ENCODE peak calls at places on chromosome 1, in four cellular contexts. C is GM12878, H is HepG2, I is K562. Y is an unnamed sample.

GRCh38 chr1:224683981-224684380 is 67.9 kb downstream of the CNIH3 start:
- DNase-seq in C (no peak), H (no peak), I (no peak), Y (no peak)

GRCh38 chr1:204171751-204172178 is 5.6 kb upstream of the REN start:
- DNase-seq in C (no peak), H (peak), I (no peak), Y (no peak)

GRCh38 chr1:34409689-34410229 is 233.1 kb downstream of the C1orf94 start:
- DNase-seq in C (no peak), H (no peak), I (no peak), Y (no peak)

GRCh38 chr1:3530931-3531818 is 76.7 kb downstream of the ARHGEF16 start:
- DNase-seq in C (no peak), H (peak), I (peak), Y (peak)

GRCh38 chr1:116738673-116739370 is 15.4 kb upstream of the CD2 start:
- DNase-seq in C (peak), H (no peak), I (no peak), Y (no peak)

GRCh38 chr1:217029311-217030157 is 306.3 kb upstream of the ESRRG start:
- DNase-seq in C (no peak), H (no peak), I (no peak), Y (no peak)

GRCh38 chr1:24155011-24155782 is 12.3 kb upstream of the IL22RA1 start:
- DNase-seq in C (peak), H (peak), I (peak), Y (peak)

GRCh38 chr1:52142220-52143153 is 598 bp downstream of the ZFYVE9 start:
- DNase-seq in C (no peak), H (peak), I (peak), Y (peak)

GRCh38 chr1:114092118-114092517 is 61.6 kb downstream of the SYT6 start:
- DNase-seq in C (no peak), H (no peak), I (no peak), Y (no peak)

GRCh38 chr1:212557739-212558664 is 50.6 kb upstream of the ATF3 start:
- DNase-seq in C (no peak), H (no peak), I (peak), Y (peak)

GRCh38 chr1:198677027-198677426 is 38.2 kb downstream of the PTPRC start:
- DNase-seq in C (no peak), H (no peak), I (no peak), Y (no peak)

GRCh38 chr1:49351744-49352143 is 575.1 kb upstream of the BEND5 start:
- DNase-seq in C (no peak), H (no peak), I (no peak), Y (no peak)

GRCh38 chr1:56469640-56470371 is 109.6 kb downstream of the PLPP3 start:
- DNase-seq in C (no peak), H (no peak), I (no peak), Y (no peak)

GRCh38 chr1:174968750-174969244 is 30.9 kb upstream of the CACYBP start:
- DNase-seq in C (peak), H (no peak), I (peak), Y (no peak)

GRCh38 chr1:89873757-89874156 is 52.9 kb downstream of the LRRC8D start:
- DNase-seq in C (no peak), H (no peak), I (no peak), Y (no peak)

GRCh38 chr1:209747580-209748262 is 8.1 kb upstream of the TRAF3IP3 start:
- DNase-seq in C (peak), H (peak), I (peak), Y (peak)

GRCh38 chr1:27001570-27002360 is 8.3 kb downstream of the TRNP1 start:
- DNase-seq in C (peak), H (peak), I (no peak), Y (no peak)

GRCh38 chr1:56448937-56449336 is 130.4 kb downstream of the PLPP3 start:
- DNase-seq in C (no peak), H (peak), I (no peak), Y (no peak)

GRCh38 chr1:202165942-202166843 is 5.8 kb upstream of the PTPN7 start:
- DNase-seq in C (no peak), H (no peak), I (peak), Y (no peak)

GRCh38 chr1:111989531-111990025 is at the start of gene KCND3:
- DNase-seq in C (no peak), H (no peak), I (no peak), Y (peak)

GRCh38 chr1:85579619-85580018 is 942 bp upstream of the CCN1 start:
- DNase-seq in C (no peak), H (no peak), I (no peak), Y (peak)

GRCh38 chr1:54937469-54937868 is 43.0 kb upstream of the TMEM61 start:
- DNase-seq in C (no peak), H (no peak), I (no peak), Y (no peak)

GRCh38 chr1:162062542-162063015 is 6.9 kb upstream of the NOS1AP start:
- DNase-seq in C (no peak), H (no peak), I (no peak), Y (no peak)

GRCh38 chr1:116572079-116572478 is 1.3 kb upstream of the CD58 start:
- DNase-seq in C (no peak), H (no peak), I (peak), Y (no peak)

GRCh38 chr1:185419718-185420117 is 102.7 kb upstream of the IVNS1ABP start:
- DNase-seq in C (no peak), H (no peak), I (no peak), Y (no peak)

GRCh38 chr1:89633103-89633744 is at the start of gene LRRC8C:
- DNase-seq in C (no peak), H (no peak), I (peak), Y (peak)

GRCh38 chr1:161091796-161092507 is 2.6 kb upstream of the NECTIN4 start:
- DNase-seq in C (no peak), H (no peak), I (no peak), Y (no peak)

GRCh38 chr1:206032356-206033140 is 8.9 kb upstream of the CTSE start:
- DNase-seq in C (no peak), H (no peak), I (no peak), Y (no peak)

GRCh38 chr1:29113407-29114117 is 10.1 kb downstream of the TMEM200B start:
- DNase-seq in C (no peak), H (no peak), I (no peak), Y (no peak)

GRCh38 chr1:109822749-109823542 is 59.2 kb upstream of the EPS8L3 start:
- DNase-seq in C (no peak), H (no peak), I (no peak), Y (no peak)

GRCh38 chr1:87959236-87959635 is 630.6 kb downstream of the LMO4 start:
- DNase-seq in C (no peak), H (no peak), I (no peak), Y (no peak)

DNA sequence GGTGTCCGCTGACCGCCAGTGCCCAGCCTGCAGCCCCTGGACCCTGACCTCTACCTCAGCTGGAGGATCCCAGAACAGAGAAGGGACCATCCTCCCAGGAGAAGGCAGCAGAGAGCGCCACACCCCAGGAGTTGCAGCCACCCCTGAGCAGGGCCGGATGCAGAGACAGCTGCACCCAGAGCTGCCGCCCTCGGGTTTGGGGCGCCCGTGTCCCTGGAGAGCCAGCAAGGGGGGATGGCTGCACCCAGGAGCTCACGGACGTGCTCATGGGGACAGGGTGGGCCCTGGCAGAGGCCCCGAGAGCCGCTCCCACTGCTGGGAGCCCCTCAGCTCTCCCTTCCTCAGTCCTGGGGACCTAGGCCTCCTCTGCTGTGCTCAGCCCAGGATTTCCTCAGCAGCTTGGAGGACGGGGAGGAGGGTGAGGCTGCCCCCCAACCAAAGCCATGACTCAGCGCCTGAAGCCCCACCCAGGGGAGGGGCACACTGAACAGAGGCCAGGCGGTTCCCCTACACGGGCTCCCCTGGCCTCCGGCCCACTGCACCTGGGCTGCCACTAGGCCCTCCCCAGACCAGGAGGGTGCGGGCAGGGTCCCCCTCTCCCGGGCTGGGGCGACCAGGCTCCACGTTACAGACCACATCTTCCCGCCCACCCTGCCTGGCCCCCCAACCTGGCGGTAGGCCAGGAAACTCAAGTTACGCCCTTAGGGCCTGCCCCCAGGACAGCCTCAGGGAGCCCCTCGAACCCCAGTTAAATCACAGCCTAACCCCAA is 2.2 kb downstream of the ACAP3 start:
- DNase-seq in C (no peak), H (peak), I (peak), Y (no peak)
- TF ChIP-seq ATF2 in C (no peak), H (no peak), I (no peak), Y (no peak)

GRCh38 chr1:11648732-11649158 is 5.5 kb downstream of the FBXO2 start:
- DNase-seq in C (no peak), H (no peak), I (peak), Y (peak)

GRCh38 chr1:11646317-11646716 is 7.9 kb downstream of the FBXO2 start:
- DNase-seq in C (no peak), H (no peak), I (no peak), Y (no peak)

GRCh38 chr1:11647333-11647732 is 6.9 kb downstream of the FBXO2 start:
- DNase-seq in C (no peak), H (no peak), I (no peak), Y (no peak)

GRCh38 chr1:11649237-11649623 is 5.0 kb downstream of the FBXO2 start:
- DNase-seq in C (no peak), H (no peak), I (no peak), Y (no peak)

GRCh38 chr1:11648039-11648438 is 6.2 kb downstream of the FBXO2 start:
- DNase-seq in C (no peak), H (peak), I (no peak), Y (no peak)
- TF ChIP-seq CBFB in C (no peak), H (no peak), I (no peak), Y (no peak)

GRCh38 chr1:53409233-53409632 is 50.0 kb upstream of the DMRTB1 start:
- DNase-seq in C (no peak), H (no peak), I (no peak), Y (no peak)

GRCh38 chr1:53410100-53410541 is 49.1 kb upstream of the DMRTB1 start:
- DNase-seq in C (peak), H (no peak), I (no peak), Y (no peak)

GRCh38 chr1:53409695-53410094 is 49.5 kb upstream of the DMRTB1 start:
- DNase-seq in C (no peak), H (no peak), I (no peak), Y (no peak)

GRCh38 chr1:53411541-53412152 is 47.6 kb upstream of the DMRTB1 start:
- DNase-seq in C (no peak), H (no peak), I (no peak), Y (no peak)

GRCh38 chr1:53410691-53411090 is 48.5 kb upstream of the DMRTB1 start:
- DNase-seq in C (no peak), H (no peak), I (no peak), Y (no peak)
- TF ChIP-seq CREM in C (no peak), H (no peak), I (no peak), Y (no peak)

DNA sequence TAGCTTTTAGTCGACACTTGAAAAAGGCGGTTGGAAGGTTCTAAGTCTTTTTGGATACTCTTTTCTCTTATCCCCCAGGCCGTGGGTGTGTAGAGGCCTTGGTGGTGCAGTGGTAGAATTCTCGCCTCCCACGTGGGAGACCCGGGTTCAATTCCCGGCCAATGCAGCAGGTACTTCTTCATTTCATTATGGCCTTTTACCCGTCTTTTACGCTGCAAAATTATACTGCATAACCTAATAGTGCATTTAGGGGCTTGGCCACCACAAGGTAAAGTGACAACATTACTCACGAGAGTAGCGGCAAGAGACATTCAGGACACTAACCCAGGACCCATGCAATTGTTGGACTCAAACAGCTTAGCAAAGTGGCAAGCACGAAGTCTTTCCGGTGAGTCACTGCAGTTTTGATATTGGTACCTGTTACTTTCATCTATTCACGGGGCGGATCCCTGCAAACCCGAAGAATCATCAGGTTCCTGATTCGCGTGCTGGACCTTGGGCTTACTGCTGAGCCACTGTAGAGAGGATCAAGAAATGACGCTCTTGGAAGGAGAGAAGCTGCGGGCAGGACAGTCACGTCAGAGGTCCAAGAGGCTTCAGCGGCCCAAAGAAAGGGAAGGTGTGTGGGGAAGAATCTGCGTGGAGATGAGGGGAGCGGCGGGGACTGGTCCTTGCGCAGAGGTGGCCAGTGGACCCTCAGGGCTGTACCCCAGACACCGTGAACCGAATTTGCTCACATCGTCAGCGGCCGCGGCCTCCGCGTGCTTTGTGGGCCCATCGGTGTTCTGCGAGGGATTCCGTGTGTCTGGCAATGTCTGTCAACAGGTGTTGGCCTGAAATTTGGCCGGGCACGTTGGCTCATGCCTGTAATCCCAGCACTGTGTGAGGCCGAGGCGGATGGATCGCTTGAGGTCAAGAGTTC is 12.9 kb upstream of the RNU1-4 start:
- DNase-seq in C (peak), H (peak), I (peak), Y (peak)
- TF ChIP-seq ATF2 in C (no peak), H (no peak), I (no peak), Y (no peak)

GRCh38 chr1:156948708-156949107 is 28.3 kb downstream of the LRRC71 start:
- DNase-seq in C (no peak), H (no peak), I (peak), Y (peak)

GRCh38 chr1:156949127-156949526 is 28.7 kb downstream of the LRRC71 start:
- DNase-seq in C (no peak), H (no peak), I (no peak), Y (no peak)

GRCh38 chr1:156947127-156947526 is 26.7 kb downstream of the LRRC71 start:
- DNase-seq in C (no peak), H (no peak), I (no peak), Y (no peak)

GRCh38 chr1:156947818-156948525 is 27.5 kb downstream of the LRRC71 start:
- DNase-seq in C (no peak), H (no peak), I (no peak), Y (no peak)

GRCh38 chr1:156951371-156951770 is 30.9 kb downstream of the LRRC71 start:
- DNase-seq in C (no peak), H (no peak), I (no peak), Y (no peak)
- TF ChIP-seq CBFB in C (no peak), H (no peak), I (no peak), Y (no peak)

DNA sequence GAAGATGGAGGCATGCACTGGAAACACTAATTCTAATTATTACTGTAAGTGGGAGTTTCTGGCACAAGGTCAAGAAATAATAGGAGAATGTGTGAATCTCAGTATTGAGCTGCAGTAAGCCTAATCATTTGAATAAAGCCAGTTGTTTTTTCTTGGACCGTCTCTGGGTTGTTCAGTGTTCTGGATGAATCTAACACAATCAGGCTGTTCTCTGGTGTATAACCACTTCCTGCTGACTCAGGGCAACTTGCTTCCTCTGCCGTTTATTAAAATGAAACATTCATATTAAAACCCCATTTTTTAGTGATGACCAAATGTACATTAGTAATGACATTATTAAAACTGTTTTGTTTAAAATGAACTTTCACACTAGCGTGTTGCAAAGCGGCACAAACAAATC is 273.1 kb upstream of the SNX7 start:
- DNase-seq in C (peak), H (no peak), I (no peak), Y (no peak)
- TF ChIP-seq CREM in C (no peak), H (no peak), I (no peak), Y (no peak)